ENCODE peak calls at places on chromosome 10, in seven cellular contexts. T is occipital lobe, Z is lower leg skin, K is omental fat pad, B is NCI-H345, C is NAMALWA, X is endothelial cell. G is an unnamed sample.

GRCh38 chr10:85609509-85609908 is 757.1 kb downstream of the GRID1 start:
- DNase-seq in T (no peak), Z (peak), K (no peak), B (no peak), C (no peak), X (no peak), G (no peak)

GRCh38 chr10:108755661-108756060 is 1167.7 kb downstream of the XPNPEP1 start:
- DNase-seq in T (no peak), Z (no peak), K (no peak), B (no peak), C (no peak), X (no peak), G (no peak)

GRCh38 chr10:110007701-110008517 is at the start of gene ADD3:
- DNase-seq in T (peak), Z (peak), K (peak), B (peak), C (peak), X (peak), G (peak)

GRCh38 chr10:101007915-101008822 is 8.6 kb downstream of the LZTS2 start:
- DNase-seq in T (no peak), Z (no peak), K (no peak), B (no peak), C (no peak), X (no peak), G (no peak)

GRCh38 chr10:132167041-132167674 is 19.6 kb upstream of the DPYSL4 start:
- DNase-seq in T (no peak), Z (no peak), K (no peak), B (no peak), C (no peak), X (no peak), G (no peak)

GRCh38 chr10:70965566-70965965 is 77.2 kb upstream of the PCBD1 start:
- DNase-seq in T (no peak), Z (no peak), K (no peak), B (no peak), C (no peak), X (no peak), G (no peak)

GRCh38 chr10:115948415-115948814 is 324.6 kb downstream of the GFRA1 start:
- DNase-seq in T (no peak), Z (no peak), K (no peak), B (no peak), C (peak), X (no peak), G (no peak)

GRCh38 chr10:17747883-17748550 is 4.0 kb upstream of the TMEM236 start:
- DNase-seq in T (no peak), Z (no peak), K (no peak), B (no peak), C (no peak), X (no peak), G (no peak)

GRCh38 chr10:81876253-81876731 is 1.3 kb downstream of the NRG3 start:
- DNase-seq in T (peak), Z (no peak), K (no peak), B (peak), C (no peak), X (peak), G (no peak)

GRCh38 chr10:125848857-125849256 is 25.5 kb downstream of the BCCIP start:
- DNase-seq in T (no peak), Z (no peak), K (no peak), B (no peak), C (no peak), X (no peak), G (no peak)

GRCh38 chr10:5973069-5973468 is 4.3 kb downstream of the IL15RA start:
- DNase-seq in T (no peak), Z (no peak), K (no peak), B (no peak), C (no peak), X (no peak), G (no peak)

GRCh38 chr10:86798636-86799035 is 42.2 kb downstream of the BMPR1A start:
- DNase-seq in T (no peak), Z (no peak), K (no peak), B (no peak), C (peak), X (no peak), G (peak)

GRCh38 chr10:127243490-127244272 is 47.3 kb upstream of the INSYN2A start:
- DNase-seq in T (no peak), Z (no peak), K (no peak), B (peak), C (peak), X (peak), G (peak)

GRCh38 chr10:125162181-125162906 is 2.0 kb upstream of the CTBP2 start:
- DNase-seq in T (no peak), Z (peak), K (no peak), B (no peak), C (no peak), X (peak), G (no peak)

G was measured in NCI-H524.